ENCODE peak calls at places on chromosomes 7 and 10, in six cellular contexts. F, A, H, U, I and Y are unnamed samples.

GRCh38 chr10:1575481-1576244 is 161.7 kb downstream of the ADARB2 start:
- DNase-seq in I (no peak), A (no peak), F (no peak), U (no peak), H (no peak), Y (no peak)

GRCh38 chr7:99373086-99374066 is 1.2 kb upstream of the ARPC1B start:
- DNase-seq in I (no peak), A (no peak), F (no peak), U (no peak), H (no peak), Y (no peak)

GRCh38 chr7:102914585-102914984 is 1.8 kb downstream of the LRRC17 start:
- DNase-seq in A (no peak), I (no peak), U (peak), H (no peak), F (peak), Y (no peak)

GRCh38 chr10:124298891-124299290 is 119.8 kb downstream of the OAT start:
- DNase-seq in F (no peak), A (no peak), U (no peak), I (no peak), H (no peak), Y (no peak)

GRCh38 chr7:15963206-15963605 is 276.7 kb upstream of the MEOX2 start:
- DNase-seq in I (no peak), A (no peak), U (no peak), F (no peak), H (no peak), Y (no peak)

GRCh38 chr7:128883622-128884549 is 21.2 kb downstream of the ATP6V1F start:
- DNase-seq in U (peak), H (peak), I (peak), A (peak), F (peak), Y (peak)

GRCh38 chr7:74334026-74334425 is 44.8 kb downstream of the CLIP2 start:
- DNase-seq in I (peak), A (no peak), H (peak), F (peak), U (no peak), Y (no peak)

GRCh38 chr10:133400624-133401424 is 6.9 kb downstream of the MTG1 start:
- DNase-seq in A (no peak), H (no peak), I (no peak), F (no peak), U (no peak), Y (no peak)

GRCh38 chr10:29243750-29244149 is 45.1 kb upstream of the LYZL1 start:
- DNase-seq in F (peak), A (no peak), H (peak), I (no peak), U (peak), Y (peak)

DNA sequence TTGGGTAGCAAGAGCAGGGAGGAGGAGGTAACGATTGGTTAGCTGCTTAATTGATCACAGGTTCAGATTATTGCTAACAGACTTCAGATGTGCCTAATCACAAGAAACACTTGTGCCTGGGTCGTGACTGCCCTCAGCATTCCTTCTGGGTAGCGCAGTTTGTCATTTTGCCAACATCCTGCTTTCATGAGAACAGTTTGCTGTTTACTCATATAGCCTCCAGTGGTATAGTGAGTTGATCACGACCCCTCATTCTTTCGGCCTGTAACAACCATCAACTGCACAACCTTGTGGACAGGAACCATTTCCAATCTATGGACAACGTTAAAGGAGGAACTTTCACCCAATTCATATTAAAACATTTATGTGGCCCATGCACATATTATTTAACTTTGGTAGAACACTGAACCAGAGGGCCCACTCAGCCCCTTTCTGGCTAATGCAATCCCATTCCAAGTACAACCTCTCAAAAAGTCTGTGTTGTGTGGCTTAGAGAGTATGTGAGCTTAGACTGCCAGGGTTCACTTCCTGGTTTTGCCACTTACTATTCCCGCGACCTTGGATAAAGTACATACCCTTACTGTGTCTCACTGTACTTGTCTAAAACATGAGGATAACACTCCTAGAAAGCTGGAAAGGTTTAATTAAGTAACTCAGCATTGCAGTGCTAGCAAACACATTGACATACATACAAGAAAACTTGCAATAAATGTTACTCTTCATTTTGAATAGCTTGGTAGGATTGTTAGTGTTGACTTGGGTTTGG is 215.9 kb downstream of the CHCHD3 start:
- DNase-seq in F (peak), I (no peak), U (no peak), A (no peak), H (peak), Y (no peak)
- H3K9ac ChIP-seq in F (no peak), I (no peak), U (no peak), A (no peak), H (no peak), Y (no peak)

GRCh38 chr7:66523409-66523808 is 105.3 kb upstream of the KCTD7 start:
- DNase-seq in H (no peak), F (no peak), U (no peak), A (no peak), I (no peak), Y (no peak)
- H3K4me3 ChIP-seq in H (no peak), F (no peak), U (no peak), A (no peak), I (no peak), Y (no peak)

DNA sequence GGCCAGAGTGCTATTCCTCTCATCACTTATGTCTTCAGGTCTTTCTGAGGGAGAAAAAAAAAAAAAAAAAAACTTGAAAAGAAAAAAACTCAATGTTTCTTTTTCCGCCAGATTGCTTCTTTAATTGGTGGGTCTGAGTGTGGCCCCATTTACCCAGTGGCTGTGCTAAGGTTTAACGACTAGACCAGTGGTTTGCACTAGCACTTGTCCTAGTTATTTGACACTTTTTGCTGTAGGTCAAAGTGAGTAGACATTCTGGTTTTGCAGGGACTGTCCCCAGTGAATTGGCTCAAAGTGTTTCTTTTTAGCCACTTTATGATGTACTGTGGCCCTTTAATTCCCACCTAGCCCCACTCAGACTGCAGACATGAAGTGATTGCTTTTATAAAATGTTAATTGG is 273.3 kb downstream of the PTEN start:
- DNase-seq in F (no peak), I (no peak), A (no peak), U (no peak), H (no peak), Y (no peak)
- H3K4me2 ChIP-seq in F (no peak), I (no peak), A (no peak), U (no peak), H (no peak), Y (no peak)

DNA sequence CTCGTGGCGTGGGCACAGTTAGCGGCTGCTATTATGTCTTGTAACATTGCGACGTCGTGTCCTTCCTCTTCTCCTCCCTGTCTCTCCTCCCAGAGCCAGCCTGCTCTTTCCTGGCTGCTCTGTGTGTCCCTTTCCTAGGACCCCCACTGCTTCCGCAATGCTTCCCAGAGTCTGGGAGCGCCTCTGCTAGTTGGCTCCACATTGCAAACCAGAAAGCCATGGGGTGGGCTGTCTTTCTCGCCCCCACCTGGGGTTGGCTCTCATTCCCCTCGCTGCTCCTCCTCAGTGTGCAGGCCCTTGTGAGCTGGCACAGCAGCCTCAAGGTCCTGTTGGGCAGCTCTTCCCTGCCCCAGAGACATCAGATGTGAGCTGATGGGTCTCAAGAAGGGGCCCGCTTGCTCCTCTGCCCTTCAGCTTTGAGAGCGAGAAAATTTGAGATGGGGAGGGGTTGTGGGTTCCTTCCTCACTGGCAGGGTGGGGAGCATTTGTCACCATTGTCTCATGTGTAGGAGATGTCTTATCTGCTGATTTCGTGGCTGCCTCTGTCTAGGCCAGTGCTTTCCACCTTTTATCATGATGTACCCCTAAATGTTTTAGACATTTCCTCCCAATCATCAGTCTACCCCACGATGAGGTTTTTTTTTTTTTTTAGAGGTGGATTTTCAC is 3.3 kb downstream of the ADAMTS14 start:
- DNase-seq in I (no peak), U (no peak), A (no peak), F (no peak), H (no peak), Y (no peak)
- H3K9ac ChIP-seq in I (no peak), U (no peak), A (no peak), F (no peak), H (no peak), Y (no peak)

GRCh38 chr7:44145419-44145968 is 4.4 kb upstream of the MYL7 start:
- DNase-seq in H (no peak), U (peak), I (peak), F (no peak), A (peak), Y (no peak)
- H3K4me3 ChIP-seq in H (no peak), U (peak), I (peak), F (peak), A (no peak), Y (no peak)

GRCh38 chr10:88027570-88027969 is 164.1 kb downstream of the PTEN start:
- DNase-seq in H (no peak), I (no peak), F (no peak), U (no peak), A (no peak), Y (peak)
- H3K4me2 ChIP-seq in H (no peak), I (no peak), F (no peak), U (no peak), A (no peak), Y (peak)

DNA sequence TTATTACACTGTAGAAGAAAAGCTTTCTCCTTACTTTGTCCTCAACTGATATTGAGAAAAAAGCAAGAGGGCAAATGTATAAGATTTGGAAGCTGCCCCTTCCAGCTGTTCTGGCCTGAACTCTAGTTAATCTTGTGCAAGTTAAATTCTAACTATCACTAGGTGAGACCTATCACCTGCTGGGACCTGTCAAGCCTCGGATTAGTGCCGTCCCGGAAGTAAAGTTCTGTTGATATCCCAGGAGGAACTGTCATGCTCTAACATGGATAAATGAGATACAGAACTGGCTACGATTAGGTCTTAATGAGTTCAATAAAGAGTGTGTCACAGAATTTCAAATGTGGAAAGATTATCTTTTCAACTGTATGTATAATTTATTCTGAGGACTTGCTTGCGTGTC is 1.2 kb upstream of the BPGM start:
- DNase-seq in U (no peak), I (no peak), H (no peak), F (no peak), A (no peak), Y (no peak)
- H3K9ac ChIP-seq in U (no peak), I (peak), H (peak), F (peak), A (no peak), Y (peak)